ENCODE peak calls at places on chromosome 4, in six cellular contexts. D is tibial artery, V is K562, J is cardiac muscle cell, K is lower lobe of right lung, Q is uterus. T is an unnamed sample.

GRCh38 chr4:121599049-121599448 is 97.7 kb downstream of the ANXA5 start:
- DNase-seq in K (no peak), J (no peak), D (no peak), Q (no peak), V (no peak), T (no peak)

GRCh38 chr4:98945297-98945850 is 16.4 kb upstream of the EIF4E start:
- DNase-seq in V (no peak), D (no peak), J (peak; percentile 31), Q (no peak), K (no peak), T (no peak)

GRCh38 chr4:85720736-85721135 is 245.8 kb downstream of the ARHGAP24 start:
- DNase-seq in D (no peak), J (peak; percentile 62), Q (no peak), V (no peak), K (no peak), T (no peak)

GRCh38 chr4:54794033-54794432 is 136.3 kb downstream of the KIT start:
- DNase-seq in K (no peak), Q (no peak), V (no peak), D (no peak), J (no peak), T (no peak)

GRCh38 chr4:184756399-184756798 is 22.5 kb upstream of the CENPU start:
- DNase-seq in D (no peak), V (no peak), Q (peak; percentile 46), J (peak; percentile 94), K (no peak), T (no peak)

GRCh38 chr4:57943672-57944071 is 833.5 kb upstream of the IGFBP7 start:
- DNase-seq in K (peak; percentile 27), D (no peak), V (no peak), J (peak; percentile 55), Q (no peak), T (no peak)

GRCh38 chr4:1112174-1112820 is 1.1 kb downstream of the RNF212 start:
- DNase-seq in V (no peak), D (no peak), J (no peak), K (no peak), Q (no peak), T (no peak)

GRCh38 chr4:52780206-52780605 is 29.0 kb upstream of the ERVMER34-1 start:
- DNase-seq in V (no peak), K (no peak), J (peak; percentile 64), D (no peak), Q (no peak), T (no peak)

GRCh38 chr4:150961566-150961965 is 53.5 kb downstream of the LRBA start:
- DNase-seq in Q (no peak), J (no peak), V (no peak), D (no peak), K (no peak), T (no peak)

GRCh38 chr4:150078041-150078995 is at the start of gene DCLK2:
- DNase-seq in V (peak; percentile 22), D (peak; percentile 86), K (peak; percentile 76), Q (peak; percentile 85), J (peak; percentile 97), T (no peak)

GRCh38 chr4:154073107-154073817 is 284.4 kb upstream of the SFRP2 start:
- DNase-seq in V (no peak), J (peak; percentile 3), D (no peak), K (no peak), Q (no peak), T (no peak)

GRCh38 chr4:4585012-4585670 is 43.3 kb upstream of the STX18 start:
- DNase-seq in V (no peak), Q (no peak), J (peak; percentile 34), D (no peak), K (no peak), T (no peak)

GRCh38 chr4:40719008-40719623 is 30.6 kb upstream of the NSUN7 start:
- DNase-seq in J (peak; percentile 79), V (peak; percentile 22), D (no peak), Q (no peak), K (no peak), T (no peak)

DNA sequence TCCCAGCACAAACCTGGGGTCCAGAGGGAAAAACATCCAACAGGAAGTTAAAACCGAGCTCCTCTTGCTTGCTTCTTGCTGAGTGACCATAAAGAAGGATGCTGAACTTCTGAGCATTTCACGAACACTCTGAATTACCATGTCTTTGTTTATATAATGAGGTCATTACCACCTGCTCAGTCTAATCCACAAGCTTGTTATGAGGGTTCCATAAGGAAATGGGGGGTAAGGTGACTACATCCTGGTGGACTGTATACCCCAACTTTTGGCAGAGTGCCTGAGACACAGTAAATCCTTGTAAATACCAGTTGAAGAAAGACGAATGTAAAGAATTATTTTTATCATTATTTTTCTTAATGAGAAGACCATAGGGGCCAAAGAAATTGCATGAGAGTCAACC is 16.8 kb downstream of the CCDC149 start:
- DNase-seq in K (no peak), V (no peak), Q (no peak), J (no peak), D (no peak), T (no peak)
- H3K4me1 ChIP-seq in K (no peaks in the 10 kb centered on the region), V (no peaks in the 10 kb centered on the region), Q (no peaks in the 10 kb centered on the region), J (peaks cover 3% of the 10 kb centered on the region), D (no peaks in the 10 kb centered on the region), T (no peaks in the 10 kb centered on the region)

GRCh38 chr4:91611786-91612185 is 692.0 kb upstream of the GRID2 start:
- DNase-seq in K (no peak), V (no peak), Q (no peak), D (no peak), J (no peak), T (no peak)
- H3K36me3 ChIP-seq in K (no peaks in the 10 kb centered on the region), V (no peaks in the 10 kb centered on the region), Q (no peaks in the 10 kb centered on the region), D (no peaks in the 10 kb centered on the region), J (no peaks in the 10 kb centered on the region), T (no peaks in the 10 kb centered on the region)

GRCh38 chr4:114539985-114540384 is 58.6 kb upstream of the UGT8 start:
- DNase-seq in K (no peak), Q (no peak), J (no peak), D (no peak), V (no peak), T (no peak)

GRCh38 chr4:114538012-114538617 is 60.5 kb upstream of the UGT8 start:
- DNase-seq in K (no peak), D (no peak), Q (no peak), J (no peak), V (no peak), T (no peak)

DNA sequence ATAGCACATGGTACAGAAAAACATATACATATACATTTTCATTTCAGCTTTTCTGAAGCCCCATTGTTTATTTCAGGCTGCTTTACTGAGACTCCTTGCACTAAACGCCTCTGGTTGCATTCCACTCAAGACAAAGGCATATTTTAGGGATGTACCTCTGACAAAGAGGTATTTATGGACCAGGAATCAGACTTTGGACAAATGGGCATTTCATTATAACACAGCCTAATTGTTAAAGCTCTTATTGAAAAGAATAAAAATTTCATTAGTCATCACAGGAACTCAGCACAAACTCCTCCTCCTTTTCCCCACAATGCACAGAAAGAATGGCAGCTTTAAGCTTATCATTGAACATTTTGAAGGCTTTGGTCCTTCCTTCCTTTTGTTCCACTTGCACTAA is 62.9 kb upstream of the UGT8 start:
- DNase-seq in K (no peak), D (no peak), J (no peak), V (no peak), Q (no peak), T (no peak)
- H3K27ac ChIP-seq in K (no peak overlapping the region), D (no peak overlapping the region), J (no peak overlapping the region), V (no peak overlapping the region), Q (no peak overlapping the region), T (no peak overlapping the region)

GRCh38 chr4:102500371-102501175 is 586 bp upstream of the NFKB1 start:
- DNase-seq in K (peak; percentile 72), Q (peak; percentile 52), V (no peak), J (peak; percentile 64), D (peak; percentile 80), T (peak; percentile 29)

GRCh38 chr4:102503301-102503746 is 2.2 kb downstream of the NFKB1 start:
- DNase-seq in D (no peak), V (peak; percentile 21), Q (no peak), K (no peak), J (no peak), T (peak; percentile 21)

GRCh38 chr4:102503831-102504786 is 3.0 kb downstream of the NFKB1 start:
- DNase-seq in V (no peak), Q (no peak), K (no peak), J (no peak), D (no peak), T (no peak)

GRCh38 chr4:102501176-102501634 is at the start of gene NFKB1:
- DNase-seq in V (peak; percentile 61), J (peak; percentile 88), D (peak; percentile 80), K (peak; percentile 80), Q (peak; percentile 54), T (peak; percentile 82)

DNA sequence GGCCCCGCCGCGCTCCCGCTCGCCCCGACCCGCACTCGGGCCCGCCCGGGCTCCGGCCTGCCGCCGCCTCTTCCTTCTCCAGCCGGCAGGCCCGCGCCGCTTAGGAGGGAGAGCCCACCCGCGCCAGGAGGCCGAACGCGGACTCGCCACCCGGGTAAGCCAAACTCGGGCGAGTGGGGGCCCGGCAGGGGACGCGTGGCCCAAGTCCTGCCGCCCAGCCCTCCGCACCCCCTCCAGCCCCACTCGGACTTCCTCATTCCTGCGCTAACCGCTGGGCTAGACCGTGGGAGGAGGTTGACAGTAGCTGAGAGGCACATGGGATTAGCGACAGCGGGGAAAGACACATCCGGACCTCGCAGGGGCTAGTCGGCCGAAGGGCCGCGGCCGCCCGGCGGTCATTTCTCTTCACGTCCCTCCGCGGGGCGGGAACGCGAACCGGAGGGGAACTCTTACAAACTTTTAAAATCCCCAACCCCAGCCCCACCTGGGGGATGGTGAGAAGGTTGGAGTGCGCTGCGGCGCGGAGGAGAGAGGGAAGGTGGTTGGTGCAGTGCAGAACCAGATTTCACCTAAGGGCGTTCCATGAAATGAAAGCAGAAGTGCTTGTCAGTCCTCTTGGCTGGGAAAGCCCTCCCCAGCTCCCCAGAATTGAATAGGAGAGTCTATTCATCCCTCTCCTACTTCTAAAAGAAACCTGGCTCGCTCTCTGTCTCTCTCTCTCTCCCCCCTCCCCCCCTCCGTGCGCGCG is 650 bp downstream of the NFKB1 start:
- DNase-seq in K (peak; percentile 93), Q (peak; percentile 76), J (peak; percentile 82), V (peak; percentile 79), D (peak; percentile 87), T (peak; percentile 76)
- H3K4me1 ChIP-seq in K (peaks cover 43% of the 10 kb centered on the region), Q (no peaks in the 10 kb centered on the region), J (peaks cover 20% of the 10 kb centered on the region), V (peaks cover 13% of the 10 kb centered on the region), D (no peaks in the 10 kb centered on the region), T (peaks cover 28% of the 10 kb centered on the region)

GRCh38 chr4:95020521-95020920 is 262.8 kb downstream of the BMPR1B start:
- DNase-seq in V (no peak), J (no peak), D (no peak), K (no peak), Q (no peak), T (no peak)

GRCh38 chr4:95023110-95023509 is 265.4 kb downstream of the BMPR1B start:
- DNase-seq in J (no peak), V (no peak), Q (no peak), K (no peak), D (no peak), T (no peak)

GRCh38 chr4:95018845-95019244 is 261.1 kb downstream of the BMPR1B start:
- DNase-seq in D (no peak), K (no peak), Q (no peak), J (no peak), V (no peak), T (no peak)

GRCh38 chr4:95017690-95018089 is 259.9 kb downstream of the BMPR1B start:
- DNase-seq in Q (no peak), D (no peak), K (no peak), V (no peak), J (no peak), T (no peak)

GRCh38 chr4:95021099-95021498 is 263.3 kb downstream of the BMPR1B start:
- DNase-seq in K (no peak), Q (no peak), J (no peak), D (no peak), V (no peak), T (no peak)
- H3K36me3 ChIP-seq in K (no peaks in the 10 kb centered on the region), Q (no peaks in the 10 kb centered on the region), J (no peaks in the 10 kb centered on the region), D (no peaks in the 10 kb centered on the region), V (no peaks in the 10 kb centered on the region), T (no peaks in the 10 kb centered on the region)